ENCODE peak calls at places on chromosome 4, in ten cellular contexts. B, Y, P, Q, I, S, X, E, W and D are unnamed samples.

GRCh38 chr4:62344915-62345314 is 1144.8 kb downstream of the ADGRL3 start:
- DNase-seq in B (no peak), Y (no peak), P (no peak), Q (no peak), I (no peak), S (no peak), X (no peak), E (no peak), W (no peak), D (no peak)

GRCh38 chr4:110704748-110705439 is 82.0 kb upstream of the PITX2 start:
- DNase-seq in B (no peak), Y (no peak), P (no peak), Q (no peak), I (no peak), S (no peak), X (peak; percentile 23), E (no peak), W (no peak), D (no peak)

GRCh38 chr4:75376543-75376942 is 137.7 kb downstream of the RCHY1 start:
- DNase-seq in B (no peak), Y (no peak), P (no peak), Q (no peak), I (no peak), S (no peak), X (no peak), E (no peak), W (no peak), D (no peak)

GRCh38 chr4:4308800-4309441 is 18.9 kb downstream of the ZBTB49 start:
- DNase-seq in B (no peak), Y (no peak), P (peak; percentile 18), Q (no peak), I (no peak), S (no peak), X (no peak), E (peak; percentile 72), W (no peak), D (no peak)

GRCh38 chr4:86838141-86838540 is 11.0 kb downstream of the SLC10A6 start:
- DNase-seq in B (no peak), Y (no peak), P (no peak), Q (no peak), I (no peak), S (no peak), X (no peak), E (no peak), W (no peak), D (no peak)

GRCh38 chr4:181564616-181565015 is 678.6 kb upstream of the TENM3 start:
- DNase-seq in B (no peak), Y (no peak), P (no peak), Q (no peak), I (no peak), S (no peak), X (no peak), E (no peak), W (no peak), D (no peak)

GRCh38 chr4:65344278-65344825 is 325.9 kb downstream of the EPHA5 start:
- DNase-seq in B (no peak), Y (no peak), P (peak; percentile 32), Q (no peak), I (no peak), S (no peak), X (no peak), E (peak; percentile 24), W (no peak), D (no peak)

GRCh38 chr4:141022221-141022760 is 111.0 kb downstream of the RNF150 start:
- DNase-seq in B (no peak), Y (no peak), P (no peak), Q (no peak), I (no peak), S (no peak), X (no peak), E (no peak), W (no peak), D (no peak)

GRCh38 chr4:118264096-118264495 is 88.7 kb downstream of the PRSS12 start:
- DNase-seq in B (no peak), Y (no peak), P (no peak), Q (no peak), I (no peak), S (no peak), X (no peak), E (no peak), W (no peak), D (no peak)

GRCh38 chr4:128341634-128342033 is 54.0 kb upstream of the PGRMC2 start:
- DNase-seq in B (no peak), Y (no peak), P (no peak), Q (no peak), I (no peak), S (no peak), X (no peak), E (no peak), W (no peak), D (no peak)

GRCh38 chr4:166284221-166284620 is 411.2 kb downstream of the TLL1 start:
- DNase-seq in B (no peak), Y (no peak), P (no peak), Q (no peak), I (no peak), S (no peak), X (no peak), E (no peak), W (no peak), D (no peak)

GRCh38 chr4:83248486-83248885 is 36.1 kb downstream of the COQ2 start:
- DNase-seq in B (no peak), Y (peak; percentile 19), P (no peak), Q (no peak), I (no peak), S (no peak), X (no peak), E (peak; percentile 42), W (no peak), D (no peak)

GRCh38 chr4:41140410-41140809 is 73.9 kb downstream of the APBB2 start:
- DNase-seq in B (no peak), Y (no peak), P (no peak), Q (no peak), I (no peak), S (no peak), X (no peak), E (no peak), W (no peak), D (no peak)

GRCh38 chr4:100869266-100869665 is 351.4 kb upstream of the EMCN start:
- DNase-seq in B (no peak), Y (no peak), P (no peak), Q (no peak), I (no peak), S (no peak), X (no peak), E (no peak), W (no peak), D (no peak)
- TF ChIP-seq CTCF in B (no peak), Y (no peak), P (no peak), Q (no peak), I (no peak), S (no peak), X (no peak), E (no peak), W (no peak), D (no peak)

DNA sequence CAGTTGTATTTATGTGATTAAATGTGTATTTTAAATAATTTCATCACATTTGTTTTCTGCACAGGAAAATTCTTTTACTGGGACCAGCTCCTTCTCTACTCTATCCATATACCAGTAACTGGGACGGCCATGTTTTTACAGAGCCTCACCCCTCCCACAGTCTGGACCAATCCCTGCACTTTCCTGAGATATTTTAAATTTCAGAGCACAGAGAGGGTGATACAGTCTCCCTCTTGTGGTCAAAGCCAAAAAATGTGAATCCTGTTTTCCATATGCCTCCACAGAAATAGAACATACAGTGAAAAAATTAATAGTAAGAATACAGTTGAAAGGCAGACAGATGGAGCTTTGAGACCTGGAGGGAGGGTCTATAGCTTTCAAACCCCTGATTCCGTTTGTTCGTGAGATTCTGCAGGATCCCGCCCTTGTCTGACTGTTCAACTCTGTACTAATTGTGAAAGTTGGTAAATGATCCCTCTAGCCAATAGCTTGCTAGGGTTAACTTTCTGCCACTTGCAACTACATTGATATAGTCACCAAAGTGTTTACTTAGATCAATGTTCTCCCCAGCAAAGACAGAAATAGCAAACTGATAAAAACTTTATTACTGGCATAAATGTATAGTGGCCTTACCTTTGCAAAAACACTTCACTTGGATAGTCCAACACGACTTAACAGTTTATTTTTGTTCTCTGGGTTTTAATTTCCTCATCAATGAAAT is 172.2 kb downstream of the PPARGC1A start:
- DNase-seq in B (peak; percentile 13), Y (no peak), P (peak; percentile 20), Q (no peak), I (no peak), S (no peak), X (peak; percentile 9), E (peak; percentile 47), W (no peak), D (peak; percentile 3)
- TF ChIP-seq CTCF in B (peak; percentile 57), Y (peak; percentile 33), P (peak; percentile 51), Q (peak; percentile 12), I (peak; percentile 40), S (no peak), X (no peak), E (peak; percentile 48), W (no peak), D (peak; percentile 31)

DNA sequence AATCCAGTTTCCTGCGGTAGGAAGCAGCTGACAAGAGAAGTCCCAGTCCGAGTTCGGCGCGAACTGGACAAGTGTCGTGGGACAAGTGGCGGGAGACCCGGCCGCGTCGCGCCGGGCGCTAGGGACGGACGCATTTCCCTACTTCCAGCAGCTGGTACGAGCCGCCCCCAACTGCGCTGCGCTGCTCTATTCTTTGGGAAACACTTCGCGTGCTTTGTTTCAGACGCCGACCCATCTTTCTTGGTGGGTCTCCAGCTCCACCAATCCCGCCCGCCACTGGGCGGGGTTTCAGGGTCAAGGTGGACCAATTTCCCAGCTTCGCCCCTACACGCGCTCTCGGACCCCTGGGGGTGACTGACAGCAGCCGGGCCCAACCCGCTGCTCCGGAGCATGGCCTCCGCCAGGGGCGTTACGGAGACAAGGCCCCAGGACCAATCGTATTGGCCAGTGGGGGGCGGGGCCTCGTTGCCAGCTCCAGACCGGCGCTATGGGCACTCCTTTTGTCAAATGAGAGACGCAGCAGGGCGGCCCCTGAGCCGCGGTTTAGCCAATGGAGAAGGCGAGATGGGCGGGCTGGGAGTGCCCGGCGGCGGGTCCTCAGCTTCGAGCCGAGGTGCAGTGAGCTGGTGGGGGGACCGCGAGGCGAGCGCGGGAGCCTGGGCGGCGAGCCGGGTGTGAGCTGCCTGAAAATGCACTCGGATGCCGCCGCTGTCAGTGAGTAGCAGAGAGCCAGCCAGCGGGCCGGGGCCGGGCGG is at the start of gene DCUN1D4:
- DNase-seq in B (peak; percentile 100), Y (peak; percentile 98), P (peak; percentile 99), Q (peak; percentile 100), I (peak; percentile 100), S (peak; percentile 100), X (peak; percentile 100), E (peak; percentile 100), W (peak; percentile 100), D (peak; percentile 99)
- TF ChIP-seq CTCF in B (no peak), Y (no peak), P (peak; percentile 41), Q (peak; percentile 23), I (peak; percentile 40), S (peak; percentile 82), X (no peak), E (peak; percentile 39), W (no peak), D (no peak)

DNA sequence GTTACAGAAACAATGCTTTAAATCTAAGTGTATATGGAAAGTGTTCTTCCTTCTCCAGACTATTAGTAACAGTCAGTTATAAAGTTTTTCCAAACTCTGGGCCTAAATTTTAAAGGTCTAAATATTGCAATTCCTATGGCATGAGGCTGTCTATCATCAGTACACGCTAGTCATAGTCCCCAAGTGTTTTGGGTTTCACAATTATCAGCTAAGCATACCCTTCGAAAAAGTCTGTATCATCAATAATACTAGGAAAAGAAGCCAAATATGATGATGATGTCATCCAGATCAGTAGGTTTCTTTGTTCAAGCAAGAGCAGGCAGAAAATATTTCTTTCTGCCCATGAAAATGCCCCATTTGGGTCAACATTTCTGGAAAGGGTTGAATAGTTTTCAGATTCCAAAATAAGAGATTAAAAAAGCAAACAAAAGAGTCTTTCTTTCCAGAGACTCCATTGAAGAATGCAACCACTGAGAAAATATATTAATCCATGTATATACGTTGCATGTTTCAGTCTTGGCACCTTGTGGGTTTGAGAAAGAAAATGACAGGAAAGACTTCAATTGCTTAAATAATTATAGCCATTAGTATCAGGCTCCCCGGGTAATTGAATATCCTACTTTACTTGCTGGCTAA is 173.8 kb downstream of the CAMK2D start:
- DNase-seq in B (no peak), Y (no peak), P (no peak), Q (no peak), I (no peak), S (no peak), X (no peak), E (no peak), W (no peak), D (no peak)
- TF ChIP-seq CTCF in B (no peak), Y (no peak), P (no peak), Q (no peak), I (no peak), S (no peak), X (no peak), E (no peak), W (no peak), D (no peak)